ENCODE peak calls at places on chromosomes 16 and 17, in eight cellular contexts. E is stimulated activated CD4-positive, alpha-beta T cell treated with anti-CD3 and anti-CD28 coated beads, Interleukin-1b, Interleukin-23, amount 100 ng/mL, for 24 hours; A is naive B cell; I is EH; B is uterus; X is AG04449; S is body of pancreas; Q is endodermal cell. Y is an unnamed sample.

GRCh38 chr17:76085066-76085730 is 6.2 kb downstream of the ZACN start:
- DNase-seq in I (no peak), Q (no peak), B (no peak), X (no peak), A (no peak), S (no peak), E (no peak), Y (no peak)

GRCh38 chr17:61168506-61168905 is 231.1 kb upstream of the TBX2 start:
- DNase-seq in E (no peak), A (no peak), Q (no peak), B (no peak), I (no peak), X (no peak), S (no peak), Y (no peak)

GRCh38 chr17:8133398-8133797 is 9.5 kb upstream of the HES7 start:
- DNase-seq in B (no peak), I (no peak), X (no peak), Q (peak), A (no peak), S (no peak), E (no peak), Y (no peak)

GRCh38 chr17:36779550-36779949 is 157.7 kb upstream of the LHX1 start:
- DNase-seq in X (no peak), A (no peak), S (no peak), Q (no peak), B (no peak), I (no peak), E (no peak), Y (no peak)

GRCh38 chr17:74042744-74043486 is 160.6 kb upstream of the RPL38 start:
- DNase-seq in X (peak), B (peak), S (no peak), A (no peak), E (peak), I (peak), Q (peak), Y (peak)

GRCh38 chr17:45248132-45248936 is 13.6 kb downstream of the SPATA32 start:
- DNase-seq in E (peak), S (peak), I (no peak), B (no peak), Q (peak), A (peak), X (no peak), Y (no peak)

GRCh38 chr17:75350706-75351105 is 54.8 kb downstream of the GRB2 start:
- DNase-seq in X (no peak), S (peak), A (no peak), B (no peak), I (no peak), Q (peak), E (no peak), Y (no peak)

GRCh38 chr17:37107406-37108083 is 158.8 kb downstream of the AATF start:
- DNase-seq in E (no peak), I (peak), X (no peak), Q (peak), B (peak), S (peak), A (no peak), Y (no peak)

GRCh38 chr16:46932802-46933201 is 40.7 kb downstream of the DNAJA2 start:
- DNase-seq in A (peak), Q (peak), E (no peak), X (no peak), S (no peak), B (no peak), I (no peak), Y (no peak)

GRCh38 chr17:66540131-66540781 is 237.8 kb downstream of the PRKCA start:
- DNase-seq in Q (peak), I (peak), X (no peak), E (no peak), B (peak), A (no peak), S (no peak), Y (peak)

GRCh38 chr16:57373117-57373947 is 1.0 kb downstream of the CX3CL1 start:
- DNase-seq in X (no peak), E (no peak), Q (no peak), I (no peak), A (no peak), S (no peak), B (no peak), Y (no peak)

GRCh38 chr16:81401035-81401950 is 43.3 kb upstream of the CMIP start:
- DNase-seq in A (no peak), B (no peak), Q (no peak), E (no peak), I (peak), S (no peak), X (no peak), Y (peak)

GRCh38 chr16:86051376-86052114 is 152.6 kb downstream of the IRF8 start:
- DNase-seq in I (peak), A (no peak), X (no peak), B (no peak), S (no peak), Q (no peak), E (no peak), Y (peak)

GRCh38 chr16:68715471-68715870 is 21.6 kb upstream of the CDH1 start:
- DNase-seq in A (no peak), X (no peak), B (no peak), I (peak), Q (no peak), S (no peak), E (no peak), Y (no peak)

GRCh38 chr16:10581507-10581906 is 1.1 kb upstream of the EMP2 start:
- DNase-seq in S (no peak), X (no peak), B (no peak), Q (no peak), I (no peak), A (no peak), E (no peak), Y (peak)

GRCh38 chr16:67000384-67001158 is 12.2 kb downstream of the CES4A start:
- DNase-seq in A (peak), I (peak), E (no peak), X (no peak), S (peak), B (peak), Q (peak), Y (peak)

GRCh38 chr17:34303606-34304005 is 15.6 kb upstream of the CCL8 start:
- DNase-seq in X (no peak), S (no peak), E (no peak), I (no peak), B (no peak), Q (no peak), A (no peak), Y (no peak)

GRCh38 chr16:24936151-24936550 is 79.0 kb downstream of the ARHGAP17 start:
- DNase-seq in E (no peak), I (no peak), B (no peak), S (no peak), X (no peak), A (no peak), Q (no peak), Y (no peak)

GRCh38 chr16:49495151-49495566 is 121.6 kb downstream of the C16orf78 start:
- DNase-seq in S (no peak), A (no peak), E (no peak), B (peak), X (no peak), I (no peak), Q (no peak), Y (no peak)

GRCh38 chr16:86676216-86676800 is 98.0 kb downstream of the FOXL1 start:
- DNase-seq in E (no peak), I (peak), B (no peak), Q (no peak), X (no peak), S (no peak), A (no peak), Y (peak)

GRCh38 chr16:66515543-66516171 is 34.3 kb downstream of the TK2 start:
- DNase-seq in X (no peak), E (no peak), S (no peak), B (no peak), I (peak), A (no peak), Q (peak), Y (peak)

GRCh38 chr17:28405632-28406477 is at the start of gene SLC46A1:
- DNase-seq in A (peak), I (peak), B (peak), Q (peak), X (no peak), E (peak), S (peak), Y (peak)

GRCh38 chr17:27540300-27541105 is 84.3 kb downstream of the KSR1 start:
- DNase-seq in I (peak), E (no peak), A (no peak), B (peak), Q (peak), S (peak), X (peak), Y (peak)

GRCh38 chr16:11316331-11317015 is 28.8 kb upstream of the RMI2 start:
- DNase-seq in S (no peak), Q (peak), I (no peak), A (no peak), E (no peak), X (no peak), B (no peak), Y (peak)

GRCh38 chr17:78356163-78356713 is 3.6 kb downstream of the SOCS3 start:
- DNase-seq in A (peak), E (peak), I (peak), X (no peak), B (no peak), Q (peak), S (no peak), Y (peak)

GRCh38 chr16:1433756-1434155 is 2.9 kb downstream of the PERCC1 start:
- DNase-seq in S (no peak), Q (no peak), I (no peak), B (no peak), A (no peak), X (no peak), E (no peak), Y (no peak)

GRCh38 chr17:4514206-4514605 is 15.5 kb downstream of the SPNS2 start:
- DNase-seq in B (no peak), S (peak), X (no peak), E (no peak), A (no peak), I (no peak), Q (peak), Y (no peak)

GRCh38 chr16:66682271-66682670 is 14.3 kb downstream of the CMTM4 start:
- DNase-seq in B (no peak), E (no peak), Q (no peak), X (no peak), I (peak), S (no peak), A (no peak), Y (no peak)

GRCh38 chr16:24986512-24987303 is 28.5 kb downstream of the ARHGAP17 start:
- DNase-seq in I (peak), A (no peak), X (peak), Q (no peak), S (peak), E (no peak), B (no peak), Y (peak)

GRCh38 chr17:83195330-83196087 is 116.1 kb downstream of the METRNL start:
- DNase-seq in E (no peak), A (no peak), S (peak), X (no peak), Q (no peak), B (peak), I (peak), Y (no peak)

Y was measured in mesenchymal stem cell.